ENCODE peak calls at places on chromosomes 13 and 19, in four cellular contexts. G is lower lobe of right lung, W is mesothelial cell of epicardium, A is cardiac fibroblast. P is an unnamed sample.

GRCh38 chr19:19232231-19232630 is 20.5 kb downstream of the NCAN start:
- DNase-seq in G (no peak), W (no peak), A (no peak), P (no peak)

GRCh38 chr13:67224148-67224846 is 5.8 kb downstream of the PCDH9 start:
- DNase-seq in G (peak; percentile 77), W (peak; percentile 81), A (peak; percentile 90), P (peak; percentile 78)

GRCh38 chr19:58170860-58171259 is 12.0 kb upstream of the ZNF274 start:
- DNase-seq in G (no peak), W (no peak), A (peak; percentile 79), P (no peak)

GRCh38 chr13:43316997-43317396 is 293.6 kb downstream of the DNAJC15 start:
- DNase-seq in G (no peak), W (no peak), A (peak; percentile 72), P (no peak)

GRCh38 chr19:12052057-12052570 is 647 bp downstream of the ZNF878 start:
- DNase-seq in G (no peak), W (no peak), A (peak; percentile 9), P (no peak)

GRCh38 chr13:98252931-98253470 is 75.9 kb upstream of the RNF113B start:
- DNase-seq in G (no peak), W (no peak), A (peak; percentile 57), P (no peak)

GRCh38 chr19:34299576-34299975 is 45.2 kb downstream of the GARRE1 start:
- DNase-seq in G (no peak), W (no peak), A (no peak), P (no peak)

GRCh38 chr13:97367427-97367826 is 66.5 kb upstream of the RAP2A start:
- DNase-seq in G (no peak), W (no peak), A (peak; percentile 51), P (no peak)

GRCh38 chr13:48050550-48050949 is 13.0 kb downstream of the NUDT15 start:
- DNase-seq in G (no peak), W (no peak), A (no peak), P (no peak)

GRCh38 chr19:58010507-58010906 is 7.9 kb upstream of the ZNF606 start:
- DNase-seq in G (no peak), W (no peak), A (no peak), P (no peak)

GRCh38 chr19:51337861-51338562 is 3.9 kb downstream of the VSIG10L start:
- DNase-seq in G (no peak), W (no peak), A (no peak), P (no peak)

GRCh38 chr19:49613374-49613773 is 22.4 kb downstream of the PRR12 start:
- DNase-seq in G (no peak), W (no peak), A (peak; percentile 73), P (no peak)

GRCh38 chr13:113848431-113849260 is 15.2 kb downstream of the GAS6 start:
- DNase-seq in G (no peak), W (no peak), A (no peak), P (peak; percentile 21)

GRCh38 chr19:4909897-4910593 is 744 bp downstream of the UHRF1 start:
- DNase-seq in G (peak; percentile 95), W (peak; percentile 94), A (peak; percentile 90), P (peak; percentile 83)

GRCh38 chr13:75633285-75633684 is 2.8 kb upstream of the LMO7 start:
- DNase-seq in G (no peak), W (no peak), A (peak; percentile 87), P (no peak)

GRCh38 chr13:46797468-46798237 is 692 bp upstream of the ESD start:
- DNase-seq in G (no peak), W (no peak), A (no peak), P (no peak)

DNA sequence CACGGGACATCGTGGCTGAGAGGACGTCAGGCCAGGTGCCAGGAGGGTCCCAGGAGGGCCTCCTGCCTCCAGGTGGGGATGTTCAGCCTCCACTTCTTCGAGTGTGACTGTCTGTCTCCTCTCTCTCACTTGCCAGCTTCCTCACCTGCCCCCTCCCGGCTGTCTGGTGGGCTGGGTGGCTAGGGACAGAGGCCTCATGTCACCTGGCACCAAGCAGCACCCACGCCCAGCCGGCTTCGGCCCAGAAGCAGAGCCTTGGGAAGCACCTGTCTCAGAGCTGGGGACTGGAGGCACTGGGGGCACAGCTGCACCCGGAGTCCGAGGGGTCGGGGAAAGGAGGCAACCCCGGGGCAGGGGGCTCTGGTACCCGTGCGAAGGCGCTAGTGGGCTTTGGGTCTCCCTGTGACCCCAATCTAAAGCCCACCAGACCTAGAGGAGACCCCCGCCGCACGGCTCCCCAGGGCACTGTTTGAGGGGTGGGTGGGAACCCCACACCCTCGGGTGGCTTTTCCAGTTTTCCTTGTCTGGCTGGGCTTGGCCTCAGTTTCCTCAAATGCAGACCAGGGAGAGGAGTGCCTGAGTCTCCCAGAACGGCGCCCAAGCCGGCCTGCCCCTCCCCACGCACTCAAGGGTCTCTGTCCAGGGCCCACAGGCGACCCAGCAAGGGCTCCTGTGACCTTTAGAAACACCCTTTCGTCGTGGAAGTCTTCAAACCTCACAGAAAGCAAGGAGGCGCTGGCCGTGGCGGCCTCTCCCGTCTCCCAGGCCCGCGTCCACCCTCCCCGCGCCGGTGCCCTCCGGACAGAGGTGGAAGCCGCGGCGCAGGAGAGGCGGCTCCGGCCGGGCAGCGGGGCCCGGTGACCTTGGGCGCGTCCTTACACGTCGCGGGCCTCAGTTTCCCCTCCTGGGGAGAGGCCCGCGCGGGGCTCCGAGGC is 656 bp upstream of the HCN2 start:
- DNase-seq in G (no peak), W (no peak), A (no peak), P (no peak)
- TF ChIP-seq CTCF in G (no peak), W (no peak), A (no peak), P (no peak)

DNA sequence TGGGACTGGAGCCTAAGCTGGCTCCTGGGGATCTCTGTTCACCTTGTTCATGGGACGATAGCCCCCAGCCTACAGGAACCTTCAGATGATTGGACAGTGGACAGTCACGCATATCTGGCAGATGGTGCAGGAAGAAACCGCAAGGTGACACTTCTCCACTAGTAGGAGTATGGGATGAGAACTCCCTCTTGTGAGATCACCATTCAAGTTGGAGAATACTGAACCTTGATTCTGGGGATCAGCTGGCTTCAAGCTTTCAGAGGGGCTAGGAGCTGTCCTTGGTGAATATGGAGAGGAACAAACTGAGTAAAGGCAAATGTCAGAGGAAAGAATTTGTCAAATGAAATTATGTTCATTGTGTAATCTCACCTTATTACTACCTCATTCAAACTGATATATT is 204.5 kb downstream of the PDS5B start:
- DNase-seq in G (no peak), W (no peak), A (no peak), P (no peak)
- TF ChIP-seq CTCF in G (no peak), W (no peak), A (no peak), P (no peak)

DNA sequence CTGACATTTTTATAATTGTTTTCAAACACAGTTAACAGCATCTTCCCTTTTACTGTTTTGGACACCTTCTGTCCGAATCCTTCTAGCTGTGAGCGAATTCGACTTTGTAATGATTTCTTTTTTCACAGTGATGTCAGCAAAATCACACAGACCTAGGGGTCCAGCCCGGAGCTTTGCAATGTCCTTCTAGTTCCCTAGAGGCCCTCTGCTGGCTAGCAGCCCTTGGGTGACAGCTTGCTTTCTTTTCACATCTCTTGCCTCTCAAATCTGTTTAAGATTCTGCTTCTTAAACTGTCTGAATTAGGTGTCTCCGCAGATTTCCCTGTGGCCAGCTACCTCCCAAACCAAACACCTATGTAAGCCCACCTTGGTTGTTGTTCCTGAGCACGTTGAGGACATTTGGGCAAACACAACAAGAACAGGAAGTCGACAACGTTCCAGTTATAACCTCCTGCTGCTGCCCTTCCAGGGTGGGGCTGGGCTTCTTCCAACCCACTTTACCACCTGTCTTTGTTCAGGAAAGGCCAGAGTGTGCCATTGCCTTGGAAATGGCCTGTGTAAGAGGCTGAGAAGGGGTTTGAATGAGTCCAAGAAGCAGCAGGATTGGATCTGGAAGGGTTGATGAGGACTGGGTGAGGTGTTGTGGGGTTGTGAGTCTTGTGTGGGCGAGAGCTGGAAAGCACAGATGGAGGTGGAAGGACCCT is 123.1 kb downstream of the ATP8A2 start:
- DNase-seq in G (no peak), W (no peak), A (no peak), P (no peak)
- TF ChIP-seq CTCF in G (no peak), W (no peak), A (no peak), P (no peak)

GRCh38 chr13:51146667-51147066 is 35.6 kb upstream of the C13orf42 start:
- DNase-seq in G (no peak), W (no peak), A (no peak), P (no peak)

GRCh38 chr13:51151463-51151862 is 40.4 kb upstream of the C13orf42 start:
- DNase-seq in G (no peak), W (no peak), A (no peak), P (no peak)

GRCh38 chr13:51148223-51148951 is 37.3 kb upstream of the C13orf42 start:
- DNase-seq in G (no peak), W (no peak), A (no peak), P (no peak)

GRCh38 chr13:51147732-51148131 is 36.7 kb upstream of the C13orf42 start:
- DNase-seq in G (no peak), W (no peak), A (no peak), P (no peak)

DNA sequence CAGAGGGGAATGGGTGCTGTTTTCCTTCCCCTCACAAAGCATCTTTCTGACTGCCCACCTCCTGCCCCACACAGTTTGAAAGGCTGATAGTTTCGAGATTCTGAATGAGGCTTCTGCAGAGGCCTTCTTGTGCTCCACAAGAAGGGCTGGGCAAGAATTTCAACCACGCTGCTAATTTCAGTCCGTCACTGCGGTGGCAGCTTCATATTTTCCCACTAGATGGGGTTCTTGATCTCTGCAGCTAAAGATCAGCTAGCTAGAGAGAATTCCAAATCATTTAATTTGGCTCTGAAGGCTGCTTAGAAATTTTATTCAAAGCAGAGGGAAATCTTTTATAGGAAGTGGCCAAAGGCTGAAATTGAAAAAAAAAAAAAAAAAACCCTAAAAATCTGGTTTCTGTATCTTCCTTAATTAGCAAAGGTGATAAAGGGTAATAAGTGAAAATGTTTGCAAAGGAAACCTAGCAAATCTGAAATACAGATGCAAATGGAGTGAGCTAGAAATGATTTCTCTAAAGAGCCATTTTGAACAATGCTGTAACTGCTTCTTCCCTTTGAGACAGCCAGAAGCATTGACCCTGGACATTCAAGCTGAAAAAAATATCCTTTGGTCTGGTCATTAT is 38.0 kb upstream of the C13orf42 start:
- DNase-seq in G (no peak), W (peak; percentile 64), A (peak; percentile 77), P (no peak)
- TF ChIP-seq CTCF in G (peak; percentile 57), W (no peak), A (peak; percentile 77), P (no peak)

DNA sequence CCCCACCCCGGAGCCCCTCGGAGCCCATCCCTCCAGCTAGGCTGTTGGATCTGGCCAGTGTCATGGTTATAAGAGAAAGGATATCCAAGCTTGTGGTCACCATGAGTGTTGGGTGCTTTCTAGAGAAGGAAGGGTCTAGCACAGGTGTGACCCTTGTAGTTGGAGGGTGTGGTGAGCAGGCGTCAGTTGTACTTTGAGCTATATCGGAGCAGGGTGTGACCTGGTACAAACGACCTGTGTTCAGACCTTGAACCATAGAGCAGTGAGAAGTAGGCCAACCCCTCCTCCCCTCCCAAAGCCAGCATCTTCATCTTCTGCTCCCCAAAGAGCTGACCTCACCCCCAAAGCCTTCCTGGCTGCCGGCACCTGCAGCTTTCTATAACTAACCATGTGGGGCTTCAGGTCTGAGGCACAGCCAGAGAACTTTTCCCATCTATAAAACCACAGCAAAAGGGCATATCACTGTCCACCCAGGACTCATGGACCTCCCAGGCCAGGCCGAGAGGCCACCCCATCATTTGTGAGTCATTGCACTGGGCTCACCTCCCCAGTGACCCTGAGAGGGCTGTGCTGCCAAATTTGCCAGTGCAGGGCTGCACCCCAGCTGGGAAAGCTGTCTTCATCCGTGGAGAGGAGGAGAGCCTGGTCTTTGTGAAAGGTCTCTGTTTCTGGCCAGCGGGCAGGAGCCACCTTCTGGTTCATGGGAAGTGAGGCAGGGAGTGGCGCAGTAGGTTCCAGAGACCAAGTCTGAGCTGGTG is 14.2 kb downstream of the RAB8A start:
- DNase-seq in G (no peak), W (no peak), A (no peak), P (no peak)
- TF ChIP-seq CTCF in G (no peak), W (no peak), A (no peak), P (no peak)